ENCODE peak calls at places on chromosomes 13 and 19, in ten cellular contexts. W is psoas muscle; H is cardiac muscle cell; N is left ventricle myocardium inferior; I is hepatocyte; A is lung; K is fibroblast of lung; L is CD8-positive, alpha-beta T cell; C is Caco-2; Q is astrocyte. X is an unnamed sample. For H3K9me3 and H3K4me1, the result is how much of the 10 kb centered on the place peaks cover.

GRCh38 chr19:32224371-32225244 is 120.8 kb upstream of the ZNF507 start:
- DNase-seq in I (peak), L (peak), H (peak), W (peak), K (peak), Q (peak), N (peak), C (no peak), A (peak), X (peak)

GRCh38 chr13:66037096-66037495 is 1193.0 kb downstream of the PCDH9 start:
- DNase-seq in A (no peak), H (no peak), C (no peak), Q (no peak), I (no peak), N (no peak), L (no peak), K (no peak), W (no peak), X (no peak)

GRCh38 chr13:110713981-110714797 is 689 bp downstream of the ING1 start:
- DNase-seq in L (peak), I (peak), N (peak), C (peak), Q (no peak), A (peak), H (peak), W (peak), K (peak), X (peak)

GRCh38 chr19:16075430-16076153 is 703 bp upstream of the TPM4 start:
- DNase-seq in Q (no peak), H (peak), W (no peak), L (no peak), N (no peak), I (no peak), C (no peak), K (no peak), A (no peak), X (no peak)

GRCh38 chr13:98083507-98083906 is 59.4 kb upstream of the FARP1 start:
- DNase-seq in N (no peak), I (peak), L (no peak), C (no peak), W (no peak), H (peak), Q (peak), A (no peak), K (peak), X (peak)

GRCh38 chr19:33860691-33861090 is 64.0 kb downstream of the KCTD15 start:
- DNase-seq in W (no peak), Q (no peak), H (no peak), I (no peak), C (no peak), K (no peak), N (no peak), A (peak), L (no peak), X (no peak)

GRCh38 chr19:45767881-45768643 is 990 bp downstream of the SIX5 start:
- DNase-seq in N (peak), W (peak), K (peak), C (peak), L (no peak), I (peak), H (peak), Q (peak), A (peak), X (peak)

GRCh38 chr13:53017433-53017970 is 11.1 kb upstream of the OLFM4 start:
- DNase-seq in Q (no peak), L (no peak), N (no peak), H (no peak), A (no peak), C (no peak), I (no peak), K (no peak), W (peak), X (no peak)

GRCh38 chr19:31938675-31939074 is 406.7 kb upstream of the ZNF507 start:
- DNase-seq in H (no peak), A (no peak), L (no peak), N (no peak), I (no peak), K (peak), C (no peak), W (no peak), Q (peak), X (no peak)

GRCh38 chr19:51458899-51459592 is 792 bp upstream of the SIGLEC8 start:
- DNase-seq in C (no peak), K (no peak), I (no peak), L (no peak), W (no peak), H (no peak), N (no peak), A (no peak), Q (no peak), X (no peak)

GRCh38 chr13:27981006-27981708 is 7.3 kb downstream of the URAD start:
- DNase-seq in K (no peak), H (no peak), C (no peak), W (no peak), L (no peak), Q (no peak), N (no peak), A (no peak), I (no peak), X (no peak)

GRCh38 chr19:29104605-29105241 is 108.2 kb downstream of the UQCRFS1 start:
- DNase-seq in C (no peak), L (no peak), A (no peak), W (no peak), Q (no peak), N (no peak), K (no peak), I (no peak), H (no peak), X (no peak)

GRCh38 chr13:97367427-97367826 is 66.5 kb upstream of the RAP2A start:
- DNase-seq in A (no peak), K (peak), L (no peak), Q (peak), W (no peak), N (no peak), I (peak), C (no peak), H (peak), X (peak)

GRCh38 chr13:110161112-110161897 is 145.7 kb downstream of the COL4A1 start:
- DNase-seq in H (no peak), A (no peak), W (no peak), Q (no peak), C (no peak), L (no peak), K (no peak), N (peak), I (no peak), X (peak)

GRCh38 chr19:33064117-33064777 is 441 bp downstream of the RHPN2 start:
- DNase-seq in H (peak), C (peak), K (peak), W (no peak), A (peak), I (peak), L (no peak), N (no peak), Q (no peak), X (peak)

GRCh38 chr19:36646746-36647145 is 19.9 kb downstream of the ZNF461 start:
- DNase-seq in I (no peak), Q (no peak), W (no peak), C (no peak), N (no peak), K (no peak), A (no peak), L (no peak), H (no peak), X (no peak)

GRCh38 chr19:4512070-4512469 is 6.2 kb downstream of the PLIN4 start:
- DNase-seq in W (peak), I (no peak), L (no peak), C (no peak), K (no peak), H (no peak), Q (no peak), A (no peak), N (no peak), X (no peak)

GRCh38 chr13:42524487-42525034 is 49.4 kb upstream of the TNFSF11 start:
- DNase-seq in A (no peak), H (no peak), I (peak), C (no peak), Q (no peak), L (no peak), N (no peak), W (no peak), K (no peak), X (no peak)

GRCh38 chr13:73440296-73440895 is 381.6 kb downstream of the KLF5 start:
- DNase-seq in W (no peak), N (no peak), C (peak), H (no peak), L (no peak), K (no peak), I (no peak), Q (no peak), A (no peak), X (peak)

GRCh38 chr19:55679343-55680257 is 4.6 kb downstream of the EPN1 start:
- DNase-seq in I (no peak), C (no peak), K (peak), A (no peak), L (no peak), Q (no peak), W (no peak), H (no peak), N (no peak), X (no peak)

GRCh38 chr13:66855110-66855509 is 375.0 kb downstream of the PCDH9 start:
- DNase-seq in N (no peak), C (no peak), W (no peak), I (no peak), K (peak), H (no peak), A (no peak), Q (no peak), L (no peak), X (no peak)

GRCh38 chr19:38676023-38676877 is 28.8 kb downstream of the ACTN4 start:
- DNase-seq in W (peak), I (peak), K (peak), C (no peak), H (peak), A (no peak), Q (peak), L (no peak), N (no peak), X (peak)

GRCh38 chr19:51020988-51021651 is 1.6 kb upstream of the KLK10 start:
- DNase-seq in L (no peak), I (peak), Q (peak), A (no peak), N (no peak), K (peak), W (peak), C (no peak), H (peak), X (peak)

GRCh38 chr19:4115818-4116385 is 8.0 kb downstream of the MAP2K2 start:
- DNase-seq in N (no peak), Q (no peak), I (no peak), W (no peak), L (no peak), C (no peak), A (no peak), H (no peak), K (no peak), X (no peak)

GRCh38 chr19:45423033-45423588 is 606 bp downstream of the ERCC1 start:
- DNase-seq in W (no peak), L (peak), I (no peak), A (no peak), Q (no peak), C (no peak), H (no peak), K (no peak), N (no peak), X (no peak)

GRCh38 chr13:67299731-67300130 is 69.6 kb upstream of the PCDH9 start:
- DNase-seq in H (peak), L (no peak), N (no peak), A (no peak), K (peak), W (no peak), C (no peak), Q (peak), I (no peak), X (no peak)

GRCh38 chr19:35911790-35912189 is 3.7 kb upstream of the TYROBP start:
- DNase-seq in K (peak), C (no peak), L (no peak), N (no peak), A (peak), W (no peak), Q (peak), I (no peak), H (no peak), X (no peak)

GRCh38 chr19:55146648-55147218 is 2.3 kb downstream of the TNNT1 start:
- DNase-seq in K (no peak), N (no peak), L (no peak), Q (no peak), W (peak), A (no peak), I (peak), H (no peak), C (peak), X (no peak)

GRCh38 chr13:49714757-49715156 is 23.5 kb upstream of the EBPL start:
- DNase-seq in L (no peak), N (no peak), Q (no peak), H (no peak), W (no peak), I (no peak), A (no peak), K (no peak), C (no peak), X (no peak)

GRCh38 chr19:48064509-48064908 is 20.6 kb upstream of the CABP5 start:
- DNase-seq in W (no peak), L (no peak), Q (peak), C (no peak), A (no peak), I (no peak), N (no peak), H (peak), K (peak), X (no peak)

GRCh38 chr19:29266001-29266400 is 53.0 kb upstream of the UQCRFS1 start:
- DNase-seq in Q (no peak), K (no peak), N (no peak), C (no peak), L (no peak), A (no peak), I (no peak), W (no peak), H (no peak), X (no peak)

GRCh38 chr19:49684251-49684982 is 5.0 kb upstream of the ADM5 start:
- DNase-seq in C (no peak), H (no peak), K (no peak), A (no peak), W (peak), I (peak), L (no peak), N (no peak), Q (no peak), X (peak)

GRCh38 chr13:69948016-69948415 is 159.6 kb upstream of the ATXN8OS start:
- DNase-seq in N (no peak), Q (no peak), C (no peak), A (no peak), I (no peak), K (no peak), L (no peak), W (no peak), H (no peak), X (no peak)

GRCh38 chr19:7373862-7374261 is 25.1 kb downstream of the ARHGEF18 start:
- DNase-seq in A (no peak), N (no peak), K (no peak), W (peak), C (peak), H (peak), Q (no peak), I (no peak), L (no peak), X (no peak)

GRCh38 chr13:101416181-101417042 is at the start of gene NALCN:
- DNase-seq in W (peak), Q (peak), A (no peak), K (peak), H (peak), N (peak), L (no peak), I (peak), C (no peak), X (peak)

GRCh38 chr19:9566729-9567128 is 17.6 kb downstream of the ZNF121 start:
- DNase-seq in N (no peak), A (no peak), I (no peak), Q (no peak), H (no peak), W (no peak), L (no peak), K (no peak), C (no peak), X (no peak)
- H3K4me3 ChIP-seq in N (no peak), A (no peak), I (no peak), Q (no peak), H (no peak), W (no peak), L (no peak), K (no peak), C (no peak), X (peak)

GRCh38 chr13:90105881-90106496 is 1241.5 kb upstream of the MIR17HG start:
- DNase-seq in N (no peak), H (peak), L (no peak), W (no peak), C (no peak), I (no peak), Q (peak), K (peak), A (no peak), X (peak)
- H3K9me3 ChIP-seq in N (under half), H (under half), L (under half), W (under half), C (under half), I (under half), Q (under half), K (under half), A (under half), X (under half)

DNA sequence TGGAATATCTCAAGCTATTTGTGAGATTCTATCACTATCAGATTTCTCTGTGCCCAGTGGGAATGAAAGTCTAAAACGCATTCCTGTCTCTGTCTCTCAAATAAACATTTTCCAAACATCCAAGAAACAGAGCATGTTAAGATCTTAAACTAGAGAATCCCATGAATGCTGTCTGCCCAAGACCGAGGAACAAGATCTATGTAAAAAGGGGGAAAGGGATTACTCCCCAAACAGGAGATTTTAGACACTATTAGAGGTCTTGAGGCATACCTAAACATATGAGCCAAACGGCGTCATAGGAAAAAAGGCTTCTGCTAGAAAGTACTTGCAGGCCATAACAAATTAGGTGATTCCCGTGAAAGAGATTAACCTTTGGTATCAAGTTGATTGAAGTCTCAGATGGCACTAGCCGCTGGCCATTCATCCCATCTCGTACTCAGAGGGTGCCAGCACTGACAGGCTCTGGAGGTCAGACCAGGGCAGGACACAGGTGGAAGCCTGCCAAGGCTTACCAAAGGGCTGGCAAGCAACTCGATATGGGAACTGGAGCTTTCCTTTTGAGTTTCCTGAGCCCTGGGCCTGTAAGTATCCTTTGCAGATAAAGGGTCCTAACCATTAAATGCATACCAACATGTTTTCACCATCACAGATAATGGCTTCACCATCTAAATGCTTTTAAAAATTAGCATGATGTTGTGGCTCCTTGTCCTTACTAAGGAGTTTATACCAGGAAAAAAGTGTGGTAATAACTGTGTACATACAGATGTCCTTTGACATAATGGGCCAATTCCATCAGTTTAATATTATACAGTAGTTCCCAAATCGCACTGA is 225.2 kb downstream of the FOXO1 start:
- DNase-seq in L (no peak), I (no peak), N (peak), A (peak), W (peak), Q (peak), K (peak), C (no peak), H (peak), X (no peak)
- H3K4me1 ChIP-seq in L (under half), I (under half), N (half or more), A (under half), W (under half), Q (under half), K (under half), C (under half), H (under half), X (under half)

GRCh38 chr13:112057736-112058518 is 9.0 kb upstream of the SOX1 start:
- DNase-seq in L (no peak), C (no peak), A (no peak), H (no peak), Q (no peak), W (no peak), K (no peak), N (no peak), I (no peak), X (no peak)
- H3K4me3 ChIP-seq in L (no peak), C (no peak), A (no peak), H (no peak), Q (no peak), W (no peak), K (no peak), N (no peak), I (no peak), X (no peak)